ENCODE peak calls at places on chromosome 1, in five cellular contexts. K, P, C, J and M are unnamed samples.

GRCh38 chr1:21292991-21293536 is 2.8 kb upstream of the ECE1 start:
- DNase-seq in K (no peak), P (peak; percentile 52), C (no peak), J (no peak), M (peak; percentile 15)

GRCh38 chr1:29120955-29121485 is 2.7 kb downstream of the TMEM200B start:
- DNase-seq in K (peak; percentile 42), P (peak; percentile 64), C (no peak), J (peak; percentile 69), M (peak; percentile 63)

GRCh38 chr1:58896211-58897183 is 112.7 kb upstream of the JUN start:
- DNase-seq in K (no peak), P (no peak), C (no peak), J (peak; percentile 68), M (no peak)

GRCh38 chr1:24699628-24700027 is 45.6 kb upstream of the CLIC4 start:
- DNase-seq in K (no peak), P (no peak), C (no peak), J (no peak), M (no peak)

GRCh38 chr1:160325252-160325651 is 17.8 kb downstream of the COPA start:
- DNase-seq in K (no peak), P (no peak), C (no peak), J (no peak), M (no peak)

GRCh38 chr1:109027841-109028240 is 14.1 kb downstream of the WDR47 start:
- DNase-seq in K (no peak), P (no peak), C (no peak), J (no peak), M (no peak)

GRCh38 chr1:219177940-219178339 is 4.3 kb downstream of the LYPLAL1 start:
- DNase-seq in K (no peak), P (no peak), C (no peak), J (no peak), M (no peak)

GRCh38 chr1:87449348-87449963 is 120.8 kb downstream of the LMO4 start:
- DNase-seq in K (no peak), P (no peak), C (peak; percentile 2), J (no peak), M (no peak)

GRCh38 chr1:185720633-185721272 is 13.4 kb upstream of the HMCN1 start:
- DNase-seq in K (no peak), P (no peak), C (no peak), J (no peak), M (no peak)

GRCh38 chr1:242212401-242212800 is 213.5 kb upstream of the MAP1LC3C start:
- DNase-seq in K (no peak), P (no peak), C (no peak), J (no peak), M (no peak)

GRCh38 chr1:94098585-94099111 is 22.3 kb downstream of the ABCA4 start:
- DNase-seq in K (no peak), P (no peak), C (no peak), J (no peak), M (no peak)

GRCh38 chr1:19045898-19046889 is 89.7 kb upstream of the IFFO2 start:
- DNase-seq in K (no peak), P (no peak), C (no peak), J (peak; percentile 36), M (no peak)

GRCh38 chr1:19169642-19170041 is 40.4 kb downstream of the UBR4 start:
- DNase-seq in K (no peak), P (no peak), C (no peak), J (no peak), M (no peak)

GRCh38 chr1:150516616-150517015 is 1.1 kb downstream of the FALEC start:
- DNase-seq in K (no peak), P (no peak), C (no peak), J (no peak), M (no peak)

GRCh38 chr1:12594966-12595838 is 22.8 kb downstream of the DHRS3 start:
- DNase-seq in K (no peak), P (peak; percentile 29), C (no peak), J (peak; percentile 78), M (peak; percentile 45)

GRCh38 chr1:46342677-46343350 is 2.2 kb downstream of the NSUN4 start:
- DNase-seq in K (no peak), P (no peak), C (no peak), J (no peak), M (no peak)

GRCh38 chr1:41518471-41518870 is 34.0 kb upstream of the EDN2 start:
- DNase-seq in K (no peak), P (no peak), C (no peak), J (no peak), M (no peak)

GRCh38 chr1:209630383-209631219 is 21.6 kb downstream of the LAMB3 start:
- DNase-seq in K (no peak), P (no peak), C (no peak), J (no peak), M (no peak)

GRCh38 chr1:36269408-36269838 is 36.7 kb upstream of the SH3D21 start:
- DNase-seq in K (no peak), P (no peak), C (no peak), J (no peak), M (no peak)

GRCh38 chr1:21175670-21176581 is 771 bp downstream of the EIF4G3 start:
- DNase-seq in K (no peak), P (peak; percentile 51), C (no peak), J (peak; percentile 72), M (peak; percentile 41)

GRCh38 chr1:225500589-225501192 is 72.9 kb upstream of the LBR start:
- DNase-seq in K (no peak), P (no peak), C (no peak), J (no peak), M (no peak)

GRCh38 chr1:167749741-167750140 is 28.0 kb downstream of the MPZL1 start:
- DNase-seq in K (no peak), P (no peak), C (no peak), J (no peak), M (no peak)

GRCh38 chr1:2091611-2092604 is 41.7 kb downstream of the PRKCZ start:
- DNase-seq in K (peak; percentile 33), P (peak; percentile 32), C (no peak), J (no peak), M (peak; percentile 9)

GRCh38 chr1:94614980-94615379 is 73.4 kb upstream of the F3 start:
- DNase-seq in K (no peak), P (no peak), C (no peak), J (no peak), M (no peak)

GRCh38 chr1:33931115-33931475 is 67.2 kb downstream of the HMGB4 start:
- DNase-seq in K (no peak), P (no peak), C (no peak), J (no peak), M (no peak)

GRCh38 chr1:67590329-67590728 is 94.7 kb upstream of the GADD45A start:
- DNase-seq in K (no peak), P (no peak), C (no peak), J (no peak), M (no peak)

GRCh38 chr1:102174259-102174863 is 177.6 kb upstream of the OLFM3 start:
- DNase-seq in K (no peak), P (no peak), C (no peak), J (no peak), M (no peak)

GRCh38 chr1:182453619-182454018 is 3.7 kb downstream of the RGSL1 start:
- DNase-seq in K (no peak), P (no peak), C (no peak), J (no peak), M (no peak)

GRCh38 chr1:5430911-5431310 is 561.3 kb downstream of the NPHP4 start:
- DNase-seq in K (no peak), P (no peak), C (no peak), J (no peak), M (no peak)

GRCh38 chr1:160081261-160081936 is at the start of gene KCNJ9:
- DNase-seq in K (no peak), P (no peak), C (no peak), J (no peak), M (no peak)

GRCh38 chr1:56389813-56390539 is 189.4 kb downstream of the PLPP3 start:
- DNase-seq in K (no peak), P (no peak), C (no peak), J (no peak), M (no peak)

GRCh38 chr1:7389786-7390603 is 381.1 kb upstream of the VAMP3 start:
- DNase-seq in K (no peak), P (no peak), C (no peak), J (peak; percentile 53), M (no peak)

GRCh38 chr1:221381858-221382623 is 359.8 kb downstream of the DUSP10 start:
- DNase-seq in K (no peak), P (no peak), C (no peak), J (no peak), M (no peak)

GRCh38 chr1:197632651-197633050 is 142.6 kb downstream of the DENND1B start:
- DNase-seq in K (no peak), P (no peak), C (no peak), J (no peak), M (no peak)

GRCh38 chr1:111812306-111812705 is 56.6 kb downstream of the DDX20 start:
- DNase-seq in K (no peak), P (no peak), C (no peak), J (no peak), M (no peak)

GRCh38 chr1:111814305-111814628 is 58.6 kb downstream of the DDX20 start:
- DNase-seq in K (no peak), P (no peak), C (no peak), J (no peak), M (no peak)

GRCh38 chr1:111811891-111812290 is 56.2 kb downstream of the DDX20 start:
- DNase-seq in K (no peak), P (no peak), C (no peak), J (no peak), M (no peak)

GRCh38 chr1:111813440-111814304 is 58.0 kb downstream of the DDX20 start:
- DNase-seq in K (no peak), P (no peak), C (no peak), J (no peak), M (no peak)

GRCh38 chr1:111814642-111815041 is 58.9 kb downstream of the DDX20 start:
- DNase-seq in K (no peak), P (no peak), C (no peak), J (no peak), M (no peak)
- H3K27me3 ChIP-seq in K (no peaks in the 10 kb centered on the region), P (no peaks in the 10 kb centered on the region), C (peaks cover 2% of the 10 kb centered on the region), J (no peaks in the 10 kb centered on the region), M (no peaks in the 10 kb centered on the region)

GRCh38 chr1:234649432-234650081 is 39.6 kb upstream of the IRF2BP2 start:
- DNase-seq in K (no peak), P (no peak), C (no peak), J (no peak), M (no peak)
- H3K27ac ChIP-seq in K (no peak overlapping the region), P (no peak overlapping the region), C (peak overlapping the region; percentile 68), J (no peak overlapping the region), M (no peak overlapping the region)

GRCh38 chr1:206144605-206145004 is 27.4 kb upstream of the AVPR1B start:
- DNase-seq in K (no peak), P (no peak), C (no peak), J (no peak), M (no peak)
- H3K27me3 ChIP-seq in K (peaks cover 13% of the 10 kb centered on the region), P (no peaks in the 10 kb centered on the region), C (peaks cover 19% of the 10 kb centered on the region), J (peaks cover 15% of the 10 kb centered on the region), M (peaks cover 8% of the 10 kb centered on the region)

GRCh38 chr1:91533625-91534024 is 33.0 kb downstream of the CDC7 start:
- DNase-seq in K (no peak), P (no peak), C (no peak), J (no peak), M (no peak)

GRCh38 chr1:91527781-91528180 is 27.1 kb downstream of the CDC7 start:
- DNase-seq in K (no peak), P (no peak), C (no peak), J (no peak), M (no peak)

GRCh38 chr1:91526496-91526895 is 25.8 kb downstream of the CDC7 start:
- DNase-seq in K (no peak), P (no peak), C (no peak), J (no peak), M (no peak)

GRCh38 chr1:91535441-91535840 is 34.8 kb downstream of the CDC7 start:
- DNase-seq in K (no peak), P (no peak), C (no peak), J (no peak), M (no peak)

GRCh38 chr1:91529856-91530255 is 29.2 kb downstream of the CDC7 start:
- DNase-seq in K (no peak), P (no peak), C (no peak), J (no peak), M (no peak)
- H3K27ac ChIP-seq in K (no peak overlapping the region), P (no peak overlapping the region), C (no peak overlapping the region), J (no peak overlapping the region), M (no peak overlapping the region)